ENCODE peak calls at places on chromosomes 7 and 10, in eight cellular contexts. One of them, this sample, is unnamed. For H3K4me1, the result is how much of the 10 kb centered on the place peaks cover.

GRCh38 chr7:82704121-82704520 is 260.5 kb upstream of the CACNA2D1 start:
- DNase-seq in sigmoid colon: no peak
- DNase-seq in A549: no peak
- DNase-seq in suprapubic skin: no peak
- DNase-seq in ovary: no peak
- DNase-seq in transverse colon: no peak
- DNase-seq in SK-N-SH: peak
- DNase-seq in stomach: no peak
- DNase-seq in this sample: no peak

GRCh38 chr10:112721080-112721698 is 228.9 kb upstream of the TCF7L2 start:
- DNase-seq in sigmoid colon: no peak
- DNase-seq in transverse colon: no peak
- DNase-seq in suprapubic skin: no peak
- DNase-seq in ovary: no peak
- DNase-seq in SK-N-SH: no peak
- DNase-seq in A549: peak
- DNase-seq in stomach: no peak
- DNase-seq in this sample: no peak

GRCh38 chr10:13162013-13162364 is 631 bp downstream of the MCM10 start:
- DNase-seq in stomach: no peak
- DNase-seq in ovary: no peak
- DNase-seq in transverse colon: no peak
- DNase-seq in SK-N-SH: peak
- DNase-seq in sigmoid colon: no peak
- DNase-seq in A549: peak
- DNase-seq in suprapubic skin: no peak
- DNase-seq in this sample: no peak

GRCh38 chr10:119263966-119264621 is 56.7 kb downstream of the GRK5 start:
- DNase-seq in A549: no peak
- DNase-seq in transverse colon: no peak
- DNase-seq in sigmoid colon: no peak
- DNase-seq in SK-N-SH: no peak
- DNase-seq in ovary: no peak
- DNase-seq in suprapubic skin: no peak
- DNase-seq in stomach: no peak
- DNase-seq in this sample: no peak

GRCh38 chr7:108079291-108080057 is 50.7 kb downstream of the LAMB4 start:
- DNase-seq in A549: no peak
- DNase-seq in suprapubic skin: no peak
- DNase-seq in transverse colon: peak
- DNase-seq in sigmoid colon: peak
- DNase-seq in ovary: no peak
- DNase-seq in SK-N-SH: peak
- DNase-seq in stomach: no peak
- DNase-seq in this sample: no peak

GRCh38 chr7:118129037-118129436 is 54.9 kb upstream of the LSM8 start:
- DNase-seq in stomach: no peak
- DNase-seq in A549: no peak
- DNase-seq in SK-N-SH: no peak
- DNase-seq in transverse colon: no peak
- DNase-seq in suprapubic skin: no peak
- DNase-seq in sigmoid colon: no peak
- DNase-seq in ovary: no peak
- DNase-seq in this sample: no peak

GRCh38 chr7:95972554-95972953 is 200.2 kb downstream of the DYNC1I1 start:
- DNase-seq in A549: no peak
- DNase-seq in stomach: no peak
- DNase-seq in ovary: no peak
- DNase-seq in SK-N-SH: no peak
- DNase-seq in suprapubic skin: no peak
- DNase-seq in sigmoid colon: no peak
- DNase-seq in transverse colon: no peak
- DNase-seq in this sample: no peak

GRCh38 chr10:132943555-132944404 is 1.4 kb upstream of the CFAP46 start:
- DNase-seq in stomach: no peak
- DNase-seq in A549: no peak
- DNase-seq in transverse colon: no peak
- DNase-seq in ovary: no peak
- DNase-seq in SK-N-SH: no peak
- DNase-seq in suprapubic skin: no peak
- DNase-seq in sigmoid colon: no peak
- DNase-seq in this sample: no peak

GRCh38 chr10:17981766-17982380 is 30.2 kb downstream of the SLC39A12 start:
- DNase-seq in stomach: no peak
- DNase-seq in SK-N-SH: no peak
- DNase-seq in transverse colon: no peak
- DNase-seq in suprapubic skin: no peak
- DNase-seq in sigmoid colon: no peak
- DNase-seq in A549: no peak
- DNase-seq in ovary: no peak
- DNase-seq in this sample: no peak

GRCh38 chr10:103756277-103756869 is 99.0 kb downstream of the SH3PXD2A start:
- DNase-seq in SK-N-SH: no peak
- DNase-seq in suprapubic skin: no peak
- DNase-seq in A549: no peak
- DNase-seq in ovary: no peak
- DNase-seq in transverse colon: no peak
- DNase-seq in stomach: no peak
- DNase-seq in sigmoid colon: no peak
- DNase-seq in this sample: no peak

GRCh38 chr10:34024708-34025425 is 690.4 kb upstream of the NRP1 start:
- DNase-seq in SK-N-SH: no peak
- DNase-seq in suprapubic skin: no peak
- DNase-seq in ovary: no peak
- DNase-seq in stomach: no peak
- DNase-seq in sigmoid colon: no peak
- DNase-seq in transverse colon: peak
- DNase-seq in A549: no peak
- DNase-seq in this sample: no peak

GRCh38 chr7:121027761-121028681 is 39.5 kb downstream of the CPED1 start:
- DNase-seq in SK-N-SH: no peak
- DNase-seq in sigmoid colon: no peak
- DNase-seq in suprapubic skin: no peak
- DNase-seq in transverse colon: no peak
- DNase-seq in stomach: no peak
- DNase-seq in A549: no peak
- DNase-seq in ovary: no peak
- DNase-seq in this sample: no peak

GRCh38 chr10:121148901-121149300 is 297.7 kb downstream of the WDR11 start:
- DNase-seq in transverse colon: no peak
- DNase-seq in SK-N-SH: no peak
- DNase-seq in A549: no peak
- DNase-seq in ovary: no peak
- DNase-seq in sigmoid colon: no peak
- DNase-seq in stomach: no peak
- DNase-seq in suprapubic skin: no peak
- DNase-seq in this sample: no peak

GRCh38 chr10:22230331-22230833 is 12.6 kb upstream of the EBLN1 start:
- DNase-seq in transverse colon: no peak
- DNase-seq in SK-N-SH: peak
- DNase-seq in stomach: no peak
- DNase-seq in sigmoid colon: no peak
- DNase-seq in A549: peak
- DNase-seq in suprapubic skin: no peak
- DNase-seq in ovary: no peak
- DNase-seq in this sample: no peak

GRCh38 chr10:101972761-101973160 is 83.2 kb downstream of the ARMH3 start:
- DNase-seq in sigmoid colon: no peak
- DNase-seq in stomach: no peak
- DNase-seq in suprapubic skin: no peak
- DNase-seq in transverse colon: no peak
- DNase-seq in ovary: no peak
- DNase-seq in A549: no peak
- DNase-seq in SK-N-SH: no peak
- DNase-seq in this sample: no peak

GRCh38 chr10:3415878-3416605 is 243.5 kb upstream of the PITRM1 start:
- DNase-seq in ovary: no peak
- DNase-seq in transverse colon: no peak
- DNase-seq in SK-N-SH: no peak
- DNase-seq in A549: no peak
- DNase-seq in sigmoid colon: no peak
- DNase-seq in suprapubic skin: no peak
- DNase-seq in stomach: no peak
- DNase-seq in this sample: no peak

GRCh38 chr10:129949411-129950335 is 14.4 kb downstream of the EBF3 start:
- DNase-seq in stomach: peak
- DNase-seq in suprapubic skin: peak
- DNase-seq in ovary: peak
- DNase-seq in transverse colon: no peak
- DNase-seq in sigmoid colon: peak
- DNase-seq in SK-N-SH: peak
- DNase-seq in A549: no peak
- DNase-seq in this sample: peak

DNA sequence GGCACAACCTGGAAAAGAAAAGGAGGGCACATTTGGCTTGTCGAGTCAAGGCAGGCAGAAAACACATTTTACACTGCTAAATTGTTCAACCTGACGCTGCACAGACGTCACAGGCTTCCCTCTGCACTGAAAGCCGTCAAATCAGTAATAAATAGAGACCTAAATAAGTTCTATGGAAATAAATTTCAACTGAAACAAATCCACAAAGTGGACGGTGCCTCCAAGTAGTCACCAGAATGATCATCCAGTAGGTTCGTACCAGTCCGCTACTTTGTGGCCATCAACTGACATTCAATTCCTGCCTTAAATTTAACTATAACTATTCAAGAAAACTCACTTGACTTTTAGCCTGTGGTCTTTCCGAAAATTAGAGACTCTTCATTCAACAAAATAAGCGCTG is 49.0 kb downstream of the NPVF start:
- DNase-seq in stomach: no peak
- DNase-seq in transverse colon: no peak
- DNase-seq in A549: peak
- DNase-seq in ovary: no peak
- DNase-seq in sigmoid colon: no peak
- DNase-seq in suprapubic skin: no peak
- DNase-seq in SK-N-SH: no peak
- DNase-seq in this sample: no peak
- TF ChIP-seq EP300 in stomach: no peak
- TF ChIP-seq EP300 in transverse colon: no peak
- TF ChIP-seq EP300 in A549: no peak
- TF ChIP-seq EP300 in ovary: no peak
- TF ChIP-seq EP300 in sigmoid colon: no peak
- TF ChIP-seq EP300 in suprapubic skin: no peak
- TF ChIP-seq EP300 in SK-N-SH: no peak
- TF ChIP-seq EP300 in this sample: no peak

DNA sequence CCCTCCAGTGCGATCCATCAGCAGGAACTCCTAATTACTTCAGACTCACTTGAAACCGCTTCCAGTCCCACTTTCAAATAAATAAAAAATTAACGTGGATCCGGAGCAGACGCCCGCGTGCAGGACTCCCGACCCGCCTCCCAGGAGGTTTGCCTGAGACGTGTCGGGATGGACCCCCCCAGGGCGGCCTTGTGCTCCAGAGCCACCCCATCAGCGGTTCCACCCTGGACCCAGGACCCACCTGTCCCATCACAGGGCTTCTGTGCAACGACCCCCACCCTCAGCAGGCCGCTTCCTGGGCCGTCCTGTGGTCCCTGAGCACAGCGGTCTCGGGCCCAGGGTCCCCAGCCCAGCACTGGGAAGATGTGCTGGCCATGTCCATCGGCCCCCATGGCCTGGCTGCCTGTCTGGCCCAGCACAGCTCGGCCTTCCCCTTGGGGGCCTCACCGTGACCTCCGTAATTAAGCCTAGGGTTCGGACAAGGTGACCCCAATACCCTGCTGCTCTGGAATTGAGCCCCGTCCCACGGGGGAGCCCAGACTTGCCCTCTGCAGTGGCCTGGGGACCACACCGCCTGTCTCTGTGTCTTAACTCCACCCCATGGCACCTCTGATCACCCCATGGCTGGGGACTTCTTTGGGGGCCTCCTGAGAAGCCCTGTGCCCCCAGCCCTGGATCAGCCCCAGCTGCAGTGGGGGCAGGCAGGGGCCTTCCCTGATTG is 108.1 kb downstream of the UNCX start:
- DNase-seq in suprapubic skin: no peak
- DNase-seq in transverse colon: no peak
- DNase-seq in A549: no peak
- DNase-seq in SK-N-SH: no peak
- DNase-seq in sigmoid colon: peak
- DNase-seq in stomach: no peak
- DNase-seq in ovary: no peak
- DNase-seq in this sample: no peak
- H3K27ac ChIP-seq in suprapubic skin: no peak
- H3K27ac ChIP-seq in transverse colon: no peak
- H3K27ac ChIP-seq in A549: no peak
- H3K27ac ChIP-seq in SK-N-SH: no peak
- H3K27ac ChIP-seq in sigmoid colon: no peak
- H3K27ac ChIP-seq in stomach: no peak
- H3K27ac ChIP-seq in ovary: no peak
- H3K27ac ChIP-seq in this sample: no peak

DNA sequence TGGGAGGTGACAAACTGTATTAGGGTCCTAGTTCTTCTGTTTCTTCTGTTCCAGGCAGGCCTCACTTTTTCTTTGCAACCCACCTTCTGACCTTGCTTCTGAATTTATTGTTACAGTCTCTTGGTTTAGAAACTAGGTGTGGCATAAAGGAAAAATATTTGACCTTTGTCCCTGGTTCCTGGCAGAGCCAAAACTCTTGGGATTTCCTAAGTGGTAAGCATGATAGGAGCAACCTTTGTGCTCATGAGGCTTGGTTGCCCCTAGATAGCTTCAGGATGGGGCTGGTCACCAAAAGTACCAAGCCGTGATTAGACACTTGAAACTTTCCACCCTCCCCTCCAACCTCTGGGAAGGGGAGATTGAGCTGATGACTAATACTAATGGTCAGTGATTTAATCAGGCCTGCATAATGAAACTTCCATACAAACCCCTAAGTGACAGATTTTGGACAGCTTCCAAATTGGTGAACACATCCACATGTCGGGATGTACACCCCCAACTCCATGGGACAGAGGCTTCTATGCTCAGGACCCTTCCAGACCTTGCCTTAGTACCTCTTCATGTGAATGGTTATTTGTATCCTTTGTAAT is 4.7 kb downstream of the NUB1 start:
- DNase-seq in A549: no peak
- DNase-seq in suprapubic skin: no peak
- DNase-seq in stomach: no peak
- DNase-seq in sigmoid colon: no peak
- DNase-seq in ovary: no peak
- DNase-seq in transverse colon: peak
- DNase-seq in SK-N-SH: no peak
- DNase-seq in this sample: no peak
- H3K4me1 ChIP-seq in A549: under half
- H3K4me1 ChIP-seq in suprapubic skin: under half
- H3K4me1 ChIP-seq in stomach: under half
- H3K4me1 ChIP-seq in sigmoid colon: under half
- H3K4me1 ChIP-seq in ovary: under half
- H3K4me1 ChIP-seq in transverse colon: under half
- H3K4me1 ChIP-seq in SK-N-SH: under half
- H3K4me1 ChIP-seq in this sample: under half

DNA sequence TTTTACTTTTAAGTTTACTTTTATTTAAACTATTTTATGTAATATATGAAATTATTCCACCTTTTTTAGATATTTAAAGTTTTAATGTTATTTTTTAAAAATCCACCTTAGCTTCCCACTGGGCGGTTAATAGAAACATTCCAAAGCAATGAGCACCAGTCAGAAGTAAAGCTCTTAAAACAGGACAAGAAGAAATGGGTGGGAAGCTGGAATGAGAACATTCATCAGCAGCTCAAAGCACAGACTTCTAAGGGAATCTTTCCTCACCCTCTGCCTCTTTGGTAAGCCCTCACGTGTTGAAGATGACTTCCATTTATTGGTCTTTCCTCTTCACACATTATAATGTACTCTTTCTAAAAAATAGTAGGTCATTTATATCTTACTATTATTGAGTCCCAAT is 3.1 kb downstream of the AGMO start:
- DNase-seq in sigmoid colon: no peak
- DNase-seq in SK-N-SH: no peak
- DNase-seq in suprapubic skin: no peak
- DNase-seq in transverse colon: no peak
- DNase-seq in A549: no peak
- DNase-seq in stomach: no peak
- DNase-seq in ovary: no peak
- DNase-seq in this sample: no peak
- TF ChIP-seq EP300 in sigmoid colon: no peak
- TF ChIP-seq EP300 in SK-N-SH: no peak
- TF ChIP-seq EP300 in suprapubic skin: no peak
- TF ChIP-seq EP300 in transverse colon: no peak
- TF ChIP-seq EP300 in A549: no peak
- TF ChIP-seq EP300 in stomach: no peak
- TF ChIP-seq EP300 in ovary: no peak
- TF ChIP-seq EP300 in this sample: peak

This sample was measured in tibial nerve.